ENCODE peak calls at places on chromosomes 7 and 10, in five cellular contexts. V is psoas muscle; B is ascending aorta; L is activated CD8-positive, alpha-beta T cell treated with anti-CD3 and anti-CD28 coated beads for 36 hours; H is H9. O is an unnamed sample.

GRCh38 chr10:12241810-12242529 is 46.0 kb downstream of the CDC123 start:
- DNase-seq in V (no peak), B (no peak), L (peak), H (no peak), O (no peak)

GRCh38 chr7:102152672-102153585 is 133.7 kb upstream of the SH2B2 start:
- DNase-seq in V (no peak), B (no peak), L (no peak), H (peak), O (no peak)

GRCh38 chr7:43585521-43585920 is 2.6 kb downstream of the STK17A start:
- DNase-seq in V (no peak), B (no peak), L (no peak), H (no peak), O (no peak)

GRCh38 chr10:99357691-99358090 is 28.5 kb downstream of the CNNM1 start:
- DNase-seq in V (no peak), B (no peak), L (no peak), H (no peak), O (no peak)

GRCh38 chr7:39172137-39172536 is 194.4 kb downstream of the POU6F2 start:
- DNase-seq in V (no peak), B (no peak), L (no peak), H (no peak), O (no peak)

GRCh38 chr7:25856056-25856780 is 295.8 kb upstream of the NFE2L3 start:
- DNase-seq in V (no peak), B (no peak), L (no peak), H (no peak), O (no peak)

GRCh38 chr10:123556049-123556448 is 110.1 kb upstream of the GPR26 start:
- DNase-seq in V (no peak), B (no peak), L (no peak), H (no peak), O (no peak)

GRCh38 chr10:11913184-11913641 is 90.1 kb downstream of the PROSER2 start:
- DNase-seq in V (no peak), B (no peak), L (no peak), H (peak), O (no peak)

GRCh38 chr7:132257253-132257652 is 319.0 kb downstream of the PLXNA4 start:
- DNase-seq in V (no peak), B (peak), L (no peak), H (no peak), O (no peak)

GRCh38 chr10:120945801-120946302 is 94.7 kb downstream of the WDR11 start:
- DNase-seq in V (no peak), B (no peak), L (no peak), H (no peak), O (no peak)

GRCh38 chr7:30448461-30449189 is 30.0 kb downstream of the NOD1 start:
- DNase-seq in V (no peak), B (no peak), L (no peak), H (no peak), O (no peak)

GRCh38 chr10:7789390-7789789 is 1.4 kb downstream of the ATP5F1C start:
- DNase-seq in V (no peak), B (no peak), L (no peak), H (no peak), O (no peak)

GRCh38 chr7:137664846-137665245 is 181.9 kb downstream of the DGKI start:
- DNase-seq in V (no peak), B (no peak), L (no peak), H (no peak), O (no peak)

GRCh38 chr7:158676898-158677297 is 27.7 kb downstream of the NCAPG2 start:
- DNase-seq in V (no peak), B (no peak), L (no peak), H (no peak), O (no peak)

GRCh38 chr7:121798896-121799295 is 74.1 kb upstream of the PTPRZ1 start:
- DNase-seq in V (no peak), B (no peak), L (no peak), H (peak), O (no peak)

GRCh38 chr7:23482686-23483085 is 12.4 kb upstream of the IGF2BP3 start:
- DNase-seq in V (no peak), B (no peak), L (no peak), H (no peak), O (no peak)

GRCh38 chr7:159136846-159137245 is 7.8 kb downstream of the VIPR2 start:
- DNase-seq in V (no peak), B (no peak), L (no peak), H (peak), O (no peak)

GRCh38 chr7:151877911-151878835 is 1.3 kb upstream of the PRKAG2 start:
- DNase-seq in V (peak), B (no peak), L (peak), H (no peak), O (no peak)

GRCh38 chr7:2432910-2433712 is 29.7 kb downstream of the CHST12 start:
- DNase-seq in V (no peak), B (no peak), L (no peak), H (no peak), O (no peak)
- TF ChIP-seq CTCF in V (no peak), B (no peak), L (no peak), H (no peak), O (no peak)

DNA sequence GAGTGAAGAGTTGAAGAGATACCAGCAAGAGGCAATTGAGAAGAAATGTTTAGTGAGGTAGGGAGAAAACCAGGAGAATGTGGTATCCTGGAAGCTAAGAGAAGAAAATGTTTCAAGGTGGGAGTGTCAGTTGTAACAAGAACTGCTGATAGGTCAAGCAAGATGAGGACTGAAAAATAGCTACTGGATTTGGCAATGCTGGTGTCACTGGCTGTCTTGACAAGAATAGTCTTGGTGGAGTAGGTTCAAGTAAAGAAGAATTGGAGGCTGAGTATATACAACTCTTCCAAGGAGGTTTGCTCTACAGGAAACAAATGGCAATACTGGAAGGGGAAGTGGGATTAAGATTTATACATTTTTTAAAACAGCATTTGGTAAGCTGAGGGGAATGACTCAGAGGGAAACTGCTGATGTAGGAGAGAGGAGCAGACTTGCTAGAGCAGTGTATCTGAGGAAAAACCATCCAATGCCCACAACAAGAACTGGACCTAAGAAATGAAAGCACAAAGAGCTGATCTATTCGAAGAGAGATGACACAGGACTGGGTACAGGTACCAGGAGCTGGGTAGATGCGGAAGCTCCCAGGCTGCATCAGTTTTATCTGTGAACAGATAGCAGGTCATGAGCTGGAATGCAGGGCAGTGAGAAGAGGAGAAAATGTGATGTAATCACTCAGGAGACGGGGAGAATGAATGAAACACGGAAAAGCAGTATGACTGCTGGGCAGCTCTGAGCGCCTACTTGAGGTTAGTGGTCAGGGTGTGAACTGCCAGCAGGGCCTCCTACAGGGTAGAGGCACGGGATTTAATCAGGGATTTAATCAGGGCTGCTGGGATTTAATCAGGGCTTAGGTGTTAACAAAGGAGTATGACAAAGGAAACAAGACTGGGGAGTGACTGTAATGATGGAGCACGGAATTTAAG is 34.5 kb downstream of the FAM25A start:
- DNase-seq in V (no peak), B (no peak), L (no peak), H (no peak), O (no peak)
- TF ChIP-seq CTCF in V (no peak), B (no peak), L (no peak), H (peak), O (no peak)

GRCh38 chr7:74480861-74481417 is 27.2 kb downstream of the GTF2IRD1 start:
- DNase-seq in V (peak), B (no peak), L (no peak), H (no peak), O (no peak)
- TF ChIP-seq CTCF in V (no peak), B (no peak), L (no peak), H (no peak), O (no peak)

DNA sequence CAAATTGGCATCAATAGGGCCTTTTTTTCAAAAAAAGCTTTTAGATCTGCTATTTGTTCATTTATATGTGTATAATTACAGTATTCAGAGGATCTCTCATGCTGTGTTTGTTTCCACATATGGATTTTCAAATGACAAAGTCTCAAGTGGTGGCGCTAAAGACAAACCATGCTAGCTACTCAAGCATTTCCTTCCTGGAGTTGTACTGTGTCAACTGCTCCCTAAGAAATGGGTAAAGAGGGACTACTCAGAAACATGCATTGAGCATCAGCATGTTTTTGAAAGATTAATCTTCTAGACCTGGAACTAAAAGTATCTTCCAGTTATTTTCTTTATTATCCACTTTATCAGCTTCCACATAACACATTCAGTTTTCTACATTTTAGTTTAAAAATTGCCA is 12.7 kb downstream of the CNTNAP2 start:
- DNase-seq in V (no peak), B (no peak), L (no peak), H (no peak), O (no peak)
- TF ChIP-seq CTCF in V (no peak), B (no peak), L (no peak), H (peak), O (no peak)

GRCh38 chr10:119095648-119096047 is 8.3 kb upstream of the DENND10 start:
- DNase-seq in V (no peak), B (no peak), L (no peak), H (no peak), O (no peak)
- TF ChIP-seq CTCF in V (no peak), B (no peak), L (no peak), H (no peak), O (no peak)

GRCh38 chr7:6028563-6028962 is 2.6 kb upstream of the ANKRD61 start:
- DNase-seq in V (no peak), B (no peak), L (no peak), H (no peak), O (no peak)

GRCh38 chr7:6026917-6027316 is 4.3 kb upstream of the ANKRD61 start:
- DNase-seq in V (no peak), B (no peak), L (peak), H (no peak), O (no peak)

GRCh38 chr7:6027806-6028365 is 3.3 kb upstream of the ANKRD61 start:
- DNase-seq in V (no peak), B (no peak), L (no peak), H (no peak), O (no peak)

GRCh38 chr7:6023974-6024435 is 7.2 kb upstream of the ANKRD61 start:
- DNase-seq in V (no peak), B (no peak), L (no peak), H (no peak), O (no peak)

DNA sequence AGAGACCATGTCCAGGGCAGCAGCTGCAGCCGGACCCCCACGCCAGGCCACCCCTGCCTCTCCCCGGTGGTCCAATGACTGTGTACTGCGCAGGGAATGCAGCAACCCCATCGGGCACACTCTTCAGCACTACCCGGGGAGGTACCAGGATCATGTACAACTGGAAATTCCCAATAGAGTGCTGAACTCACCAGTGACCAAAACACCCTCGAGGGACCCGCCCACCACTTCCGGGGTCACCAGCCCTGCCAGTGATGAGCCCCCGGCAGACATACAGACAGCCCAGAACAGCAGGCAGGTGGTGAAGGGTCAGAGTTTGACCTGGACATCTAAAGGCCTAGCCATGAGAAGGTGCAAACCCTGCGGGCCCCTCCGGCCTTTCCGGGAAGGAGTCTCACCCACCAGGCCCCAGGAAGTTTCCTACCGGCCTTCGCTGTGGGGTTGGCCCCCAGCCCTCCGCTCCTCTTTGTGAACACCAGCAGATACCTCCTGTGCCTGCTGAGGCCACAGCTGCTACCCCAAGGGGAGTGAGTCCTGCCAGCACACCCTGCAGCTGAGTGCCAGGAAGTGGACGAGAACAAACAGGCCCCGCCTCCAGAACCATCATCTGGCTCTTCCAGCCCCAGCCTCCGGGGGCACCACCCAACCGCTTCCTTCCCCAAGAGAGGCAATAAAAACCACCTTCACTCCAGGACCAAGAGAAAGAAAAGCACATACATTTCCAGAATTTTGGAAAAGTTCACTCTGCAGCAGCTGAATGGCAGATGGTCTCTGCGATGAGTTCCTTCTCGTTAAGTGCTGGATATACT is 5.0 kb upstream of the ANKRD61 start:
- DNase-seq in V (peak), B (peak), L (peak), H (peak), O (no peak)
- TF ChIP-seq CTCF in V (no peak), B (peak), L (no peak), H (peak), O (no peak)

DNA sequence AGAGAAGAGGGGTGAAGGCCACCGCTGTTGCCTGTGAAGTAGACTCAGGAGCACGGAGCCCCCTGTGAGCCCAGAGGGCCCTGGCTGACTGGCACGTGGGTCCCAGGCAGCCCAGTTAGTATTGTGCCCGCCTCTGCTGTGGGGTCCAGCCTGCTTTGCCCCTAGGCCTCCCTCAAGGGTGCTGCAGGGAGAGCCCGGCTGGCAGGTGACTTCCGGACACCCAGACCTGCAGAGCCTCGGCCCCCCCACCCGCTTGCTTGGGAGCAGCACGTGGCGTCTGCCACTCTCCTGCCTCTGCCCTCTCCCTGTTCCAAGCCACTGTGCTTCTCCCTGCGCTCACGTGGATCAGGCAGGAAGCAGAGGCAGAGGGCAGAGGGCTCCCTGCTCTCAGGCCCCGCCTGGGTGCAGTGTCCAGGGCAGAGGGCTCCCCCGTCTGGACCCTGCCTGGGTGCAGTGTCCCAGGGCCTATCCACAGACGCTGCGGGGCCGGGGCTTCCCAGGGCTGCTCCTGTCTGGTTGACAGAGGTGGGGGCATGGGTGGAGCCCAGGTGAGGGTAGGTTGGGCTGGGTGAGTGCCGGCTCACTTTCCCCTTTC is 88.4 kb downstream of the DNAJB6 start:
- DNase-seq in V (peak), B (no peak), L (no peak), H (peak), O (no peak)
- TF ChIP-seq CTCF in V (no peak), B (no peak), L (no peak), H (no peak), O (no peak)

GRCh38 chr10:27391916-27392315 is 112.2 kb upstream of the RAB18 start:
- DNase-seq in V (no peak), B (no peak), L (no peak), H (no peak), O (no peak)

GRCh38 chr10:27393961-27394360 is 110.1 kb upstream of the RAB18 start:
- DNase-seq in V (no peak), B (no peak), L (no peak), H (no peak), O (no peak)

GRCh38 chr10:27391325-27391724 is 112.8 kb upstream of the RAB18 start:
- DNase-seq in V (no peak), B (no peak), L (no peak), H (no peak), O (no peak)

GRCh38 chr10:27390681-27391080 is 113.4 kb upstream of the RAB18 start:
- DNase-seq in V (no peak), B (no peak), L (no peak), H (no peak), O (no peak)

DNA sequence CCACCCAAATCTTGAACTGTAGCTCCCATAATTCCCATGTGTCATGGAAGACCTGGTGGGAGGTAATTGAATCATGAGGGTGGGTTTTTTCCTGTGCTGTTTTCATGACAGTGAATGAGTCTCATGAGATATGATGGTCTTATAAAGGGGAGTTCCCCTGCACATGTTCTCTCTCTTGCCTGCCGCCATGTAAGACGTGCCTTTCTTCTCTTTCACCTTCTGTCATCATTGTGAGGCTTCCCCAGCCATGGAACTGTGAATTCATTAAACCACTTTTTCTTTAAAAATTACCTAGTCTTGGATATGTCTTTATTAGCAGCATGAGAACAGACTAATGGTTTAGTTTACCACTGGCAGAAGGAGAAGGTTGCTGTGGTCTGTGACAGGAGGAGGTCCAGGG is 111.5 kb upstream of the RAB18 start:
- DNase-seq in V (no peak), B (no peak), L (no peak), H (no peak), O (no peak)
- TF ChIP-seq CTCF in V (no peak), B (no peak), L (no peak), H (no peak), O (no peak)

O was measured in omental fat pad.